ENCODE peak calls at places on chromosomes 5 and 9, in ten cellular contexts. One of them, this sample, is unnamed.

GRCh38 chr9:83041771-83042170 is 21.2 kb downstream of the RASEF start:
- DNase-seq in adrenal gland: no peak
- DNase-seq in nephron progenitor cell: no peak
- DNase-seq in A549: no peak
- DNase-seq in PC-3: peak
- DNase-seq in tibial nerve: no peak
- DNase-seq in tibial artery: no peak
- DNase-seq in GM23338: no peak
- DNase-seq in gastrocnemius medialis: no peak
- DNase-seq in Peyer's patch: no peak
- DNase-seq in this sample: no peak

GRCh38 chr9:71830929-71831328 is 62.6 kb upstream of the CEMIP2 start:
- DNase-seq in adrenal gland: no peak
- DNase-seq in nephron progenitor cell: no peak
- DNase-seq in A549: no peak
- DNase-seq in PC-3: peak
- DNase-seq in tibial nerve: no peak
- DNase-seq in tibial artery: no peak
- DNase-seq in GM23338: no peak
- DNase-seq in gastrocnemius medialis: no peak
- DNase-seq in Peyer's patch: no peak
- DNase-seq in this sample: no peak

GRCh38 chr5:94693043-94693822 is 74.8 kb downstream of the SLF1 start:
- DNase-seq in adrenal gland: peak
- DNase-seq in nephron progenitor cell: no peak
- DNase-seq in A549: no peak
- DNase-seq in PC-3: peak
- DNase-seq in tibial nerve: no peak
- DNase-seq in tibial artery: no peak
- DNase-seq in GM23338: peak
- DNase-seq in gastrocnemius medialis: no peak
- DNase-seq in Peyer's patch: no peak
- DNase-seq in this sample: no peak

GRCh38 chr5:122844916-122845252 is 529 bp upstream of the SNX24 start:
- DNase-seq in adrenal gland: no peak
- DNase-seq in nephron progenitor cell: no peak
- DNase-seq in A549: peak
- DNase-seq in PC-3: no peak
- DNase-seq in tibial nerve: no peak
- DNase-seq in tibial artery: no peak
- DNase-seq in GM23338: no peak
- DNase-seq in gastrocnemius medialis: no peak
- DNase-seq in Peyer's patch: no peak
- DNase-seq in this sample: no peak

GRCh38 chr5:39193553-39194465 is 25.6 kb downstream of the FYB1 start:
- DNase-seq in adrenal gland: no peak
- DNase-seq in nephron progenitor cell: no peak
- DNase-seq in A549: no peak
- DNase-seq in PC-3: no peak
- DNase-seq in tibial nerve: no peak
- DNase-seq in tibial artery: no peak
- DNase-seq in GM23338: no peak
- DNase-seq in gastrocnemius medialis: no peak
- DNase-seq in Peyer's patch: no peak
- DNase-seq in this sample: no peak

GRCh38 chr5:178205749-178206047 is 1.4 kb downstream of the HNRNPAB start:
- DNase-seq in adrenal gland: no peak
- DNase-seq in nephron progenitor cell: no peak
- DNase-seq in A549: no peak
- DNase-seq in PC-3: no peak
- DNase-seq in tibial nerve: no peak
- DNase-seq in tibial artery: no peak
- DNase-seq in GM23338: no peak
- DNase-seq in gastrocnemius medialis: no peak
- DNase-seq in Peyer's patch: no peak
- DNase-seq in this sample: no peak

GRCh38 chr5:56480305-56481146 is 247.4 kb upstream of the ANKRD55 start:
- DNase-seq in adrenal gland: peak
- DNase-seq in nephron progenitor cell: peak
- DNase-seq in A549: no peak
- DNase-seq in PC-3: peak
- DNase-seq in tibial nerve: peak
- DNase-seq in tibial artery: peak
- DNase-seq in GM23338: peak
- DNase-seq in gastrocnemius medialis: no peak
- DNase-seq in Peyer's patch: peak
- DNase-seq in this sample: peak

GRCh38 chr5:141095263-141095641 is 837 bp downstream of the PCDHB2 start:
- DNase-seq in adrenal gland: no peak
- DNase-seq in nephron progenitor cell: no peak
- DNase-seq in A549: no peak
- DNase-seq in PC-3: no peak
- DNase-seq in tibial nerve: no peak
- DNase-seq in tibial artery: no peak
- DNase-seq in GM23338: peak
- DNase-seq in gastrocnemius medialis: no peak
- DNase-seq in Peyer's patch: no peak
- DNase-seq in this sample: no peak

GRCh38 chr5:142548739-142549275 is 137.1 kb downstream of the FGF1 start:
- DNase-seq in adrenal gland: peak
- DNase-seq in nephron progenitor cell: peak
- DNase-seq in A549: peak
- DNase-seq in PC-3: peak
- DNase-seq in tibial nerve: peak
- DNase-seq in tibial artery: peak
- DNase-seq in GM23338: peak
- DNase-seq in gastrocnemius medialis: no peak
- DNase-seq in Peyer's patch: peak
- DNase-seq in this sample: peak
- TF ChIP-seq CTCF in adrenal gland: peak
- TF ChIP-seq CTCF in nephron progenitor cell: peak
- TF ChIP-seq CTCF in A549: peak
- TF ChIP-seq CTCF in PC-3: peak
- TF ChIP-seq CTCF in tibial nerve: peak
- TF ChIP-seq CTCF in tibial artery: peak
- TF ChIP-seq CTCF in GM23338: peak
- TF ChIP-seq CTCF in gastrocnemius medialis: peak
- TF ChIP-seq CTCF in Peyer's patch: peak
- TF ChIP-seq CTCF in this sample: peak

GRCh38 chr9:96449522-96449843 is 486 bp upstream of the HABP4 start:
- DNase-seq in adrenal gland: no peak
- DNase-seq in nephron progenitor cell: no peak
- DNase-seq in A549: no peak
- DNase-seq in PC-3: no peak
- DNase-seq in tibial nerve: no peak
- DNase-seq in tibial artery: no peak
- DNase-seq in GM23338: peak
- DNase-seq in gastrocnemius medialis: no peak
- DNase-seq in Peyer's patch: no peak
- DNase-seq in this sample: no peak

GRCh38 chr9:96450613-96451544 is 910 bp downstream of the HABP4 start:
- DNase-seq in adrenal gland: peak
- DNase-seq in nephron progenitor cell: peak
- DNase-seq in A549: peak
- DNase-seq in PC-3: peak
- DNase-seq in tibial nerve: no peak
- DNase-seq in tibial artery: peak
- DNase-seq in GM23338: peak
- DNase-seq in gastrocnemius medialis: peak
- DNase-seq in Peyer's patch: peak
- DNase-seq in this sample: peak

GRCh38 chr9:96449844-96450612 is at the start of gene HABP4:
- DNase-seq in adrenal gland: peak
- DNase-seq in nephron progenitor cell: peak
- DNase-seq in A549: peak
- DNase-seq in PC-3: peak
- DNase-seq in tibial nerve: peak
- DNase-seq in tibial artery: peak
- DNase-seq in GM23338: peak
- DNase-seq in gastrocnemius medialis: peak
- DNase-seq in Peyer's patch: peak
- DNase-seq in this sample: peak

GRCh38 chr9:96457266-96457665 is 7.3 kb downstream of the HABP4 start:
- DNase-seq in adrenal gland: no peak
- DNase-seq in nephron progenitor cell: no peak
- DNase-seq in A549: no peak
- DNase-seq in PC-3: no peak
- DNase-seq in tibial nerve: no peak
- DNase-seq in tibial artery: no peak
- DNase-seq in GM23338: no peak
- DNase-seq in gastrocnemius medialis: no peak
- DNase-seq in Peyer's patch: no peak
- DNase-seq in this sample: no peak

GRCh38 chr9:96453625-96454024 is 3.7 kb downstream of the HABP4 start:
- DNase-seq in adrenal gland: peak
- DNase-seq in nephron progenitor cell: no peak
- DNase-seq in A549: peak
- DNase-seq in PC-3: peak
- DNase-seq in tibial nerve: no peak
- DNase-seq in tibial artery: no peak
- DNase-seq in GM23338: peak
- DNase-seq in gastrocnemius medialis: no peak
- DNase-seq in Peyer's patch: no peak
- DNase-seq in this sample: no peak
- TF ChIP-seq CTCF in adrenal gland: peak
- TF ChIP-seq CTCF in nephron progenitor cell: peak
- TF ChIP-seq CTCF in A549: peak
- TF ChIP-seq CTCF in PC-3: peak
- TF ChIP-seq CTCF in tibial nerve: peak
- TF ChIP-seq CTCF in tibial artery: peak
- TF ChIP-seq CTCF in GM23338: peak
- TF ChIP-seq CTCF in gastrocnemius medialis: peak
- TF ChIP-seq CTCF in Peyer's patch: peak
- TF ChIP-seq CTCF in this sample: peak

GRCh38 chr9:137462396-137463193 is 3.5 kb upstream of the NSMF start:
- DNase-seq in adrenal gland: no peak
- DNase-seq in nephron progenitor cell: no peak
- DNase-seq in A549: no peak
- DNase-seq in PC-3: no peak
- DNase-seq in tibial nerve: no peak
- DNase-seq in tibial artery: peak
- DNase-seq in GM23338: no peak
- DNase-seq in gastrocnemius medialis: no peak
- DNase-seq in Peyer's patch: no peak
- DNase-seq in this sample: no peak
- TF ChIP-seq CTCF in adrenal gland: no peak
- TF ChIP-seq CTCF in nephron progenitor cell: no peak
- TF ChIP-seq CTCF in A549: no peak
- TF ChIP-seq CTCF in PC-3: no peak
- TF ChIP-seq CTCF in tibial nerve: no peak
- TF ChIP-seq CTCF in tibial artery: no peak
- TF ChIP-seq CTCF in GM23338: no peak
- TF ChIP-seq CTCF in gastrocnemius medialis: no peak
- TF ChIP-seq CTCF in Peyer's patch: no peak
- TF ChIP-seq CTCF in this sample: no peak

DNA sequence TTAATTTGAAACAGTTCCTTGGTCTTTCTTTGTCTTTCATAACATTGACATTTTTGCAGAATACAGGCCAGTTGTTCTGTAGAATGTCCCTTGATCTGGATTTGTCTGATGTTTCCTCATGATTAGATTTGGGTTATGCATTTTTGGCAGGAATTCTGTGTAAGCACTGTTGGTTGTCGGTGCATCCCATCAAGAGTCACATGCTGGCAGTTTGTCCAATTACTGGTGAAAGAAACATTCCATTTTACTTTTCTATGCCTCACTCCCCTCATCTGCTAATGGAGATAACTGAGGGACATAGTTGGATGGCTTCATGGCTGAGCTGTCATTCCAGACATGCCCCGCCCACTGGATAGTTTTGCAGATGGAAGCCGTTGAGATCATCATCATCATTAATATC is 7.6 kb upstream of the ZNF618 start:
- DNase-seq in adrenal gland: no peak
- DNase-seq in nephron progenitor cell: no peak
- DNase-seq in A549: no peak
- DNase-seq in PC-3: no peak
- DNase-seq in tibial nerve: no peak
- DNase-seq in tibial artery: no peak
- DNase-seq in GM23338: no peak
- DNase-seq in gastrocnemius medialis: no peak
- DNase-seq in Peyer's patch: no peak
- DNase-seq in this sample: no peak
- TF ChIP-seq CTCF in adrenal gland: no peak
- TF ChIP-seq CTCF in nephron progenitor cell: no peak
- TF ChIP-seq CTCF in A549: no peak
- TF ChIP-seq CTCF in PC-3: no peak
- TF ChIP-seq CTCF in tibial nerve: no peak
- TF ChIP-seq CTCF in tibial artery: no peak
- TF ChIP-seq CTCF in GM23338: no peak
- TF ChIP-seq CTCF in gastrocnemius medialis: no peak
- TF ChIP-seq CTCF in Peyer's patch: no peak
- TF ChIP-seq CTCF in this sample: no peak

This sample was measured in uterus.